ENCODE peak calls at places on chromosomes 2 and 18, in seven cellular contexts. E is K562, W is HepG2, P is HCT116, C is GM12878, M is H1, I is SK-N-SH. T is an unnamed sample.

GRCh38 chr18:9070212-9070611 is 32.3 kb upstream of the NDUFV2 start:
- DNase-seq in W (no peak), M (no peak), C (no peak), E (no peak), I (no peak), P (no peak), T (no peak)

GRCh38 chr18:57142361-57142760 is 4.5 kb upstream of the BOD1L2 start:
- DNase-seq in P (no peak), I (no peak), C (no peak), E (no peak), W (no peak), M (no peak), T (no peak)

GRCh38 chr2:46371858-46372257 is 74.7 kb downstream of the EPAS1 start:
- DNase-seq in M (no peak), W (no peak), I (no peak), E (no peak), P (no peak), C (no peak), T (no peak)

GRCh38 chr2:136126527-136126926 is 8.6 kb upstream of the CXCR4 start:
- DNase-seq in I (no peak), E (no peak), M (no peak), C (no peak), P (no peak), W (no peak), T (no peak)

GRCh38 chr2:149000168-149000938 is 38.1 kb upstream of the LYPD6B start:
- DNase-seq in I (no peak), E (no peak), C (no peak), M (no peak), W (no peak), P (no peak), T (no peak)

GRCh38 chr2:236954641-236955040 is 131.0 kb upstream of the COPS8 start:
- DNase-seq in P (no peak), C (no peak), I (no peak), W (no peak), M (no peak), E (no peak), T (no peak)

GRCh38 chr2:64457518-64457917 is 3.6 kb downstream of the LGALSL start:
- DNase-seq in M (no peak), E (no peak), I (no peak), C (no peak), P (no peak), W (no peak), T (no peak)

GRCh38 chr2:218145124-218145523 is 19.3 kb downstream of the CXCR2 start:
- DNase-seq in C (no peak), P (no peak), E (no peak), W (peak), M (no peak), I (no peak), T (no peak)

GRCh38 chr2:225274751-225275150 is 124.8 kb upstream of the NYAP2 start:
- DNase-seq in W (no peak), C (no peak), P (no peak), I (peak), M (no peak), E (no peak), T (no peak)
- TF ChIP-seq JUND in W (no peak), C (no peak), P (no peak), I (no peak), M (no peak), E (no peak), T (no peak)

GRCh38 chr2:85177031-85177824 is 44.0 kb downstream of the TCF7L1 start:
- DNase-seq in C (no peak), I (no peak), E (no peak), P (no peak), M (no peak), W (no peak), T (no peak)

GRCh38 chr2:85171916-85172315 is 38.7 kb downstream of the TCF7L1 start:
- DNase-seq in M (no peak), W (no peak), E (no peak), C (no peak), I (no peak), P (no peak), T (no peak)

GRCh38 chr2:85173909-85174308 is 40.7 kb downstream of the TCF7L1 start:
- DNase-seq in E (no peak), C (no peak), I (no peak), W (no peak), M (no peak), P (no peak), T (no peak)

GRCh38 chr2:85175369-85176299 is 42.4 kb downstream of the TCF7L1 start:
- DNase-seq in E (no peak), P (no peak), W (peak), M (no peak), C (no peak), I (no peak), T (no peak)

GRCh38 chr2:85174943-85175342 is 41.8 kb downstream of the TCF7L1 start:
- DNase-seq in M (no peak), P (no peak), C (no peak), E (no peak), W (no peak), I (no peak), T (no peak)
- TF ChIP-seq JUND in M (no peak), P (no peak), C (no peak), E (no peak), W (no peak), I (no peak), T (no peak)

DNA sequence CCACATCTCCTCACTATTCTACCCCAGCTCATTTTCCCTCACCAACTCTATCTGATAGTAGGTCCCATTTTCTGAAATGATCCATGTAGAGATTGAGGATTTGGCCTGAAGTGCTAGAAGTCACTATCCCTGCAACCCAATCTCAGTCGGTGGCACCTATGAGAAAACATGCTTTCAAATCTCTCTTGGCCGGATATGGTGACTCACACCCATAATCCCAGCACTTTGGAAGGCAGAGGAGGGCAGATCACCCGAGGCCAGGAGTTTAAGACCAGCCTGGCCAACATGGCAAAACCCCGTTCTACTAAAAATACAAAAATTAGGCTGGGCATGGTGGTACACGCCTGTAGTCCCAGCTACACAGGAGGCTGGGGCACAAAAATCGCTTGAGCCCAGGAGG is 19.1 kb upstream of the MARCHF4 start:
- DNase-seq in I (no peak), P (no peak), C (no peak), W (no peak), E (no peak), M (no peak), T (no peak)
- TF ChIP-seq JUND in I (no peak), P (peak), C (no peak), W (no peak), E (no peak), M (no peak), T (no peak)

GRCh38 chr2:98378901-98379300 is 32.6 kb downstream of the CNGA3 start:
- DNase-seq in P (no peak), E (no peak), W (no peak), M (no peak), C (no peak), I (no peak), T (no peak)
- TF ChIP-seq JUND in P (no peak), E (no peak), W (no peak), M (no peak), C (no peak), I (no peak), T (no peak)

GRCh38 chr18:46374850-46375249 is 270.7 kb downstream of the HAUS1 start:
- DNase-seq in I (peak), P (no peak), E (peak), M (no peak), C (no peak), W (no peak), T (peak)
- TF ChIP-seq JUND in I (no peak), P (no peak), E (no peak), M (no peak), C (no peak), W (no peak), T (no peak)

GRCh38 chr2:96601382-96602292 is 36.5 kb downstream of the KANSL3 start:
- DNase-seq in P (no peak), M (no peak), I (no peak), C (no peak), W (peak), E (peak), T (no peak)

GRCh38 chr2:96599941-96600340 is 38.2 kb downstream of the KANSL3 start:
- DNase-seq in M (no peak), E (no peak), P (no peak), I (no peak), C (no peak), W (no peak), T (no peak)

GRCh38 chr2:96604104-96604503 is 34.0 kb downstream of the KANSL3 start:
- DNase-seq in I (no peak), E (peak), P (no peak), C (no peak), W (peak), M (no peak), T (peak)

GRCh38 chr2:96596596-96596995 is 41.5 kb downstream of the KANSL3 start:
- DNase-seq in P (no peak), M (no peak), W (no peak), C (no peak), I (no peak), E (no peak), T (no peak)

DNA sequence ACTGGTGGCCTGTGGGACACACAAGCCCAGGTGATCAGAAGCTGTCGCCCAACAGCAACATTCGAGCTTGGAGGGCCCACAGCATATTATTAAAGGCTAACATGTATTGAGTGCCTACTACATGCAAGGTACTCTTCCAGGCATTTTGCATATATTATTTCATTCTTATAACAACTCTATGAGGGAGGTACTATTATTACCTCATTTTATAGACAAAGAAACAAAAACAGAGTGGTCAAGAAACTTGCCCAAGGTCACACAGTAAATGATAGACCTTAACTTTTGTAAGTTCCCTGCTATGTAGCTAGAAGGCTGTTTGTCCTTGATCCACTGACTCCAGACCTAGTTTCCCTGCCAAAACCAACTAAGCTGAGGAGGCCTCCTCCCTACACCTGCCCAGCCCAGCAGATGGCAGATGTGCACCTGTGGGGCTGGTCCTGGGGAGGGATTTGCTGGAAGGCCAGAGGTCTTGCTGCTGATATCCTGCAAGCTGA is 35.7 kb downstream of the KANSL3 start:
- DNase-seq in E (no peak), C (no peak), M (no peak), P (no peak), I (no peak), W (peak), T (peak)
- TF ChIP-seq JUND in E (no peak), C (no peak), M (no peak), P (no peak), I (no peak), W (no peak), T (no peak)

GRCh38 chr18:23138470-23138869 is 3.2 kb downstream of the CABLES1 start:
- DNase-seq in E (no peak), W (no peak), P (no peak), M (no peak), C (no peak), I (peak), T (no peak)

GRCh38 chr18:23136326-23137092 is 1.2 kb downstream of the CABLES1 start:
- DNase-seq in E (no peak), I (peak), M (no peak), P (no peak), W (no peak), C (no peak), T (no peak)

GRCh38 chr18:23137093-23137640 is 1.9 kb downstream of the CABLES1 start:
- DNase-seq in P (no peak), I (no peak), E (no peak), C (no peak), W (no peak), M (no peak), T (no peak)

GRCh38 chr18:23135679-23136325 is 517 bp downstream of the CABLES1 start:
- DNase-seq in I (peak), M (no peak), W (no peak), P (no peak), E (no peak), C (no peak), T (no peak)

GRCh38 chr18:23137788-23138216 is 2.5 kb downstream of the CABLES1 start:
- DNase-seq in E (no peak), I (no peak), P (no peak), C (no peak), W (no peak), M (no peak), T (no peak)
- TF ChIP-seq JUND in E (no peak), I (no peak), P (no peak), C (no peak), W (no peak), M (no peak), T (no peak)

GRCh38 chr2:185502351-185502750 is 236.3 kb upstream of the FSIP2 start:
- DNase-seq in E (no peak), I (no peak), W (no peak), P (no peak), C (no peak), M (no peak), T (no peak)
- TF ChIP-seq JUND in E (no peak), I (no peak), W (no peak), P (no peak), C (no peak), M (no peak), T (no peak)

T was measured in T47D.